ENCODE peak calls at places on chromosome 12, in seven cellular contexts. U, G, B, J, V, N and F are unnamed samples.

GRCh38 chr12:79534029-79534867 is 156.5 kb downstream of the PAWR start:
- DNase-seq in U (no peak), G (no peak), B (no peak), J (no peak), V (no peak), N (no peak), F (peak)

GRCh38 chr12:54002278-54002914 is 2.4 kb downstream of the HOXC9 start:
- DNase-seq in U (no peak), G (no peak), B (no peak), J (peak), V (no peak), N (no peak), F (no peak)

GRCh38 chr12:112807452-112807851 is 15.9 kb downstream of the RPH3A start:
- DNase-seq in U (no peak), G (no peak), B (no peak), J (no peak), V (no peak), N (no peak), F (no peak)

GRCh38 chr12:10213168-10214130 is 772 bp downstream of the GABARAPL1 start:
- DNase-seq in U (peak), G (peak), B (peak), J (peak), V (no peak), N (peak), F (peak)

GRCh38 chr12:71024827-71025226 is 104.3 kb upstream of the PTPRR start:
- DNase-seq in U (no peak), G (no peak), B (no peak), J (no peak), V (no peak), N (no peak), F (no peak)

GRCh38 chr12:15770581-15770980 is 18.6 kb downstream of the EPS8 start:
- DNase-seq in U (no peak), G (no peak), B (no peak), J (no peak), V (no peak), N (no peak), F (no peak)

GRCh38 chr12:3920378-3921141 is 47.4 kb upstream of the PARP11 start:
- DNase-seq in U (no peak), G (no peak), B (no peak), J (no peak), V (no peak), N (no peak), F (no peak)

GRCh38 chr12:119649202-119649808 is 18.6 kb upstream of the PRKAB1 start:
- DNase-seq in U (no peak), G (peak), B (no peak), J (no peak), V (no peak), N (peak), F (no peak)

GRCh38 chr12:49294086-49294803 is 702 bp upstream of the PRPH start:
- DNase-seq in U (peak), G (no peak), B (no peak), J (peak), V (no peak), N (no peak), F (no peak)

GRCh38 chr12:28742791-28743190 is 406.3 kb upstream of the FAR2 start:
- DNase-seq in U (no peak), G (no peak), B (peak), J (no peak), V (peak), N (no peak), F (no peak)

GRCh38 chr12:20701106-20701505 is 6.0 kb downstream of the SLCO1C1 start:
- DNase-seq in U (no peak), G (no peak), B (no peak), J (no peak), V (no peak), N (no peak), F (no peak)

GRCh38 chr12:75954076-75954475 is 77.5 kb downstream of the PHLDA1 start:
- DNase-seq in U (no peak), G (peak), B (peak), J (no peak), V (peak), N (peak), F (peak)

GRCh38 chr12:26863515-26863914 is 30.5 kb upstream of the ITPR2 start:
- DNase-seq in U (no peak), G (peak), B (peak), J (no peak), V (no peak), N (no peak), F (no peak)

GRCh38 chr12:113092478-113093408 is 36.2 kb downstream of the DTX1 start:
- DNase-seq in U (no peak), G (peak), B (no peak), J (peak), V (no peak), N (no peak), F (no peak)

GRCh38 chr12:9697619-9698018 is 28.1 kb downstream of the CLEC2D start:
- DNase-seq in U (no peak), G (no peak), B (no peak), J (no peak), V (no peak), N (no peak), F (no peak)

GRCh38 chr12:105659355-105660075 is 329.0 kb downstream of the C12orf75 start:
- DNase-seq in U (no peak), G (no peak), B (no peak), J (no peak), V (peak), N (peak), F (no peak)

GRCh38 chr12:52946797-52947547 is 1.9 kb upstream of the KRT18 start:
- DNase-seq in U (no peak), G (no peak), B (no peak), J (no peak), V (no peak), N (no peak), F (no peak)

GRCh38 chr12:112969547-112970306 is 8.6 kb upstream of the OAS2 start:
- DNase-seq in U (no peak), G (no peak), B (no peak), J (no peak), V (no peak), N (no peak), F (no peak)

GRCh38 chr12:49019435-49020317 is 1.1 kb upstream of the PRKAG1 start:
- DNase-seq in U (no peak), G (peak), B (peak), J (no peak), V (no peak), N (peak), F (no peak)

GRCh38 chr12:83823386-83824045 is 1089.1 kb downstream of the SLC6A15 start:
- DNase-seq in U (no peak), G (peak), B (no peak), J (peak), V (no peak), N (peak), F (no peak)

GRCh38 chr12:52525661-52526499 is 5.7 kb upstream of the KRT5 start:
- DNase-seq in U (peak), G (no peak), B (no peak), J (no peak), V (no peak), N (no peak), F (no peak)

GRCh38 chr12:108611884-108612415 is 14.1 kb upstream of the TMEM119 start:
- DNase-seq in U (no peak), G (peak), B (peak), J (no peak), V (peak), N (peak), F (no peak)

GRCh38 chr12:69633061-69633460 is 22.4 kb upstream of the LRRC10 start:
- DNase-seq in U (no peak), G (peak), B (no peak), J (no peak), V (no peak), N (no peak), F (no peak)

GRCh38 chr12:30795410-30795659 is 40.6 kb upstream of the CAPRIN2 start:
- DNase-seq in U (no peak), G (no peak), B (no peak), J (no peak), V (no peak), N (no peak), F (no peak)

DNA sequence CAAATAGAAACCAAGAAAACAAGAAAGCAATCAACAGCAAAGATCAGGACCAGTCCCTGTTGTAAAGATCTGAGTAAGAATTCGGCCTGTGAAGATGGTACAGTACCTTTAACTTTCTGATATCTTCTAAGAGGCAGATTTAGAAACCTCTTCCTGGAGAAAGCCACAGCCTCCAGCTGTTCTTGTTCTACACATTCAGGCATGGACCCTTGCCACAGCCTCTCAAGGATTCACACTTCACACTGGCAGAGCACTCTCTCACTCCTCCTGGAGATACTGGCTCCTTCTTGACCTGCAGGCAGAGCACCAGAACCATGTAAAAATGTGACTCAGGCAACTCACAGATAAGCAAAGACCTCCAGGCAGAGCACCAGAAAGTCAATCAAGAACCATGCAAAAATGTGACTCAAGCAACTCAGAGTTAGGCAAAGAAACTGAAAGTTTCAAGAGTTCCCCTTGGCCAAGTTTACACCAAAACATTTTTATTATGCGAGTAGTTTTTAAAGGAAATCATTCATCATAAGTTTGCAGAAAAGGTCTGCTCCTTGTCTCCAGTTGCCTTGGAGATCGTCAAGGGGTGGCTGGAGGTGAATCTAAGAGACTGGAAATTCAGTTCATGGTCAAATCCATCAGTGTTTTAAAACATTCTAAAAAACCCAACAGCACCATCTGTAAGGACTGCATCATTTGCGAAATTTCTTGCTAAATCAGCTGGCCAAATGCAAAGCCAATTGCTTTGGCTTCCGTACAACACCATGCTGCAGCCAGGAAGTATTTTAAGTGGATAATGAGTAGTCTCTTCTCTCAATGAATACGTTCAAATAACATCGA is 119.3 kb upstream of the MDM1 start:
- DNase-seq in U (no peak), G (no peak), B (peak), J (no peak), V (no peak), N (peak), F (no peak)
- TF ChIP-seq CTCF in U (no peak), G (no peak), B (no peak), J (no peak), V (no peak), N (no peak), F (no peak)

GRCh38 chr12:63150255-63151060 is 543 bp downstream of the AVPR1A start:
- DNase-seq in U (peak), G (peak), B (no peak), J (peak), V (no peak), N (no peak), F (no peak)
- H3K4me3 ChIP-seq in U (peak), G (peak), B (no peak), J (peak), V (peak), N (no peak), F (peak)

DNA sequence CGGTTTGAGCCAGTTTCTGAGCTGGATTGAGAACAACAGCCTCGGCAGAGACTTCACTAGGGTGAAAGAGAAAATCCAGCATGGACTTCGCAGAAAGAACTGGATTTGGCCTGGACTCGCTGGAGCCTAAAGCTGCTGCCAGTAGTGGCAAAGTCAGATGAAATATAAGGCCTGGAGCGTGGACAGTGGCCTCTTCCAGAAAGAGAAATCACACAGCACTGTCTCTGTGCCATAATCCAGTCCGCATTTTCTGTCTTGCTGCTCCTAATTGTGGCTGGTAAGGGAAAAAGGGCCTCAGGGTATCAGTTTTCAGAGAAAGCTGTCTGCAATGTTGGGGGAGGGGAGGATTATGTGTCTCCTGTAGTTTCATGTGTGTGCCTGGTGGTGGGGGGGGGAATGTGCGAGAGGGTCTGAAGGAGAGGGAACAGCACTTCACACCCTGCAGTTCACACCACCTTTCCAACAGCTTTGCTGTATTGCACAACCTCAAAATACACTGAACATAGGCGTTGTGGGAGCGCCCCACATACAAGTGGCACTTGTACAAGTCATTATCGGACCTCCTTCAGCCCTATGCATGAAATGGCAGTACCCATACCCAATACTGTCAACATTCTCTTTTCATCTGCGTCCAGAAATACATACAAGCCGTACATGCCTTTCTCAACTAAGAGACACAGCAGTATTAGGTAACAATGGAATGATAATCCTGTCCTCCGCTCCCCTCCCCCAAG is 107.6 kb upstream of the ATF7IP start:
- DNase-seq in U (peak), G (peak), B (peak), J (peak), V (peak), N (peak), F (peak)
- TF ChIP-seq CTCF in U (no peak), G (no peak), B (peak), J (no peak), V (no peak), N (no peak), F (no peak)

GRCh38 chr12:13144266-13144828 is 40.9 kb upstream of the GSG1 start:
- DNase-seq in U (no peak), G (no peak), B (no peak), J (no peak), V (no peak), N (no peak), F (no peak)
- H3K4me3 ChIP-seq in U (no peak), G (no peak), B (no peak), J (no peak), V (no peak), N (no peak), F (no peak)